ENCODE peak calls at places on chromosomes 11 and 22, in six cellular contexts. One of them, this sample, is unnamed. For H3K4me1, the result is how much of the 10 kb centered on the place peaks cover.

GRCh38 chr11:34339149-34340064 is 18.4 kb downstream of the ABTB2 start:
- DNase-seq in K562: no peak
- DNase-seq in right lobe of liver: no peak
- DNase-seq in neural progenitor cell: no peak
- DNase-seq in HCT116: no peak
- DNase-seq in ovary: no peak
- DNase-seq in this sample: no peak

GRCh38 chr11:5892908-5893307 is at the start of gene OR52E5:
- DNase-seq in K562: no peak
- DNase-seq in right lobe of liver: no peak
- DNase-seq in neural progenitor cell: no peak
- DNase-seq in HCT116: no peak
- DNase-seq in ovary: no peak
- DNase-seq in this sample: no peak

GRCh38 chr11:116970485-116971292 is 127.5 kb downstream of the SIK3 start:
- DNase-seq in K562: no peak
- DNase-seq in right lobe of liver: no peak
- DNase-seq in neural progenitor cell: no peak
- DNase-seq in HCT116: no peak
- DNase-seq in ovary: no peak
- DNase-seq in this sample: no peak

GRCh38 chr11:1890856-1891830 is 552 bp downstream of the PRR33 start:
- DNase-seq in K562: peak
- DNase-seq in right lobe of liver: no peak
- DNase-seq in neural progenitor cell: no peak
- DNase-seq in HCT116: no peak
- DNase-seq in ovary: peak
- DNase-seq in this sample: no peak

GRCh38 chr11:45156201-45156600 is 9.8 kb downstream of the PRDM11 start:
- DNase-seq in K562: no peak
- DNase-seq in right lobe of liver: peak
- DNase-seq in neural progenitor cell: no peak
- DNase-seq in HCT116: no peak
- DNase-seq in ovary: no peak
- DNase-seq in this sample: no peak

GRCh38 chr11:38791346-38791961 is 2193.4 kb upstream of the RAG2 start:
- DNase-seq in K562: peak
- DNase-seq in right lobe of liver: peak
- DNase-seq in neural progenitor cell: peak
- DNase-seq in HCT116: peak
- DNase-seq in ovary: no peak
- DNase-seq in this sample: no peak

GRCh38 chr11:74288911-74289310 is 22.5 kb downstream of the P4HA3 start:
- DNase-seq in K562: no peak
- DNase-seq in right lobe of liver: no peak
- DNase-seq in neural progenitor cell: no peak
- DNase-seq in HCT116: no peak
- DNase-seq in ovary: no peak
- DNase-seq in this sample: no peak

GRCh38 chr11:74257934-74258553 is 53.4 kb downstream of the P4HA3 start:
- DNase-seq in K562: no peak
- DNase-seq in right lobe of liver: no peak
- DNase-seq in neural progenitor cell: no peak
- DNase-seq in HCT116: no peak
- DNase-seq in ovary: peak
- DNase-seq in this sample: peak

GRCh38 chr11:3989891-3990290 is 104.7 kb upstream of the RRM1 start:
- DNase-seq in K562: no peak
- DNase-seq in right lobe of liver: no peak
- DNase-seq in neural progenitor cell: no peak
- DNase-seq in HCT116: no peak
- DNase-seq in ovary: no peak
- DNase-seq in this sample: no peak

GRCh38 chr11:119373917-119374631 is 7.4 kb downstream of the USP2 start:
- DNase-seq in K562: peak
- DNase-seq in right lobe of liver: peak
- DNase-seq in neural progenitor cell: peak
- DNase-seq in HCT116: no peak
- DNase-seq in ovary: peak
- DNase-seq in this sample: peak

GRCh38 chr11:106311531-106312230 is 234.2 kb downstream of the AASDHPPT start:
- DNase-seq in K562: no peak
- DNase-seq in right lobe of liver: no peak
- DNase-seq in neural progenitor cell: no peak
- DNase-seq in HCT116: no peak
- DNase-seq in ovary: no peak
- DNase-seq in this sample: no peak

GRCh38 chr11:36266767-36267166 is 22.5 kb downstream of the COMMD9 start:
- DNase-seq in K562: no peak
- DNase-seq in right lobe of liver: no peak
- DNase-seq in neural progenitor cell: no peak
- DNase-seq in HCT116: no peak
- DNase-seq in ovary: no peak
- DNase-seq in this sample: no peak

GRCh38 chr22:20741634-20742581 is 32.0 kb upstream of the SERPIND1 start:
- DNase-seq in K562: peak
- DNase-seq in right lobe of liver: no peak
- DNase-seq in neural progenitor cell: peak
- DNase-seq in HCT116: peak
- DNase-seq in ovary: no peak
- DNase-seq in this sample: no peak

GRCh38 chr22:29520851-29521250 is 32.7 kb downstream of the THOC5 start:
- DNase-seq in K562: peak
- DNase-seq in right lobe of liver: no peak
- DNase-seq in neural progenitor cell: no peak
- DNase-seq in HCT116: no peak
- DNase-seq in ovary: no peak
- DNase-seq in this sample: no peak

GRCh38 chr22:50665738-50666137 is 6.9 kb upstream of the SHANK3 start:
- DNase-seq in K562: no peak
- DNase-seq in right lobe of liver: no peak
- DNase-seq in neural progenitor cell: no peak
- DNase-seq in HCT116: no peak
- DNase-seq in ovary: no peak
- DNase-seq in this sample: no peak

GRCh38 chr11:1825785-1826451 is 8.9 kb upstream of the SYT8 start:
- DNase-seq in K562: no peak
- DNase-seq in right lobe of liver: peak
- DNase-seq in neural progenitor cell: no peak
- DNase-seq in HCT116: no peak
- DNase-seq in ovary: no peak
- DNase-seq in this sample: no peak

GRCh38 chr22:42921301-42921700 is 64.2 kb upstream of the ARFGAP3 start:
- DNase-seq in K562: no peak
- DNase-seq in right lobe of liver: no peak
- DNase-seq in neural progenitor cell: no peak
- DNase-seq in HCT116: no peak
- DNase-seq in ovary: no peak
- DNase-seq in this sample: no peak
- H3K4me1 ChIP-seq in K562: under half
- H3K4me1 ChIP-seq in right lobe of liver: under half
- H3K4me1 ChIP-seq in neural progenitor cell: under half
- H3K4me1 ChIP-seq in HCT116: half or more
- H3K4me1 ChIP-seq in ovary: under half
- H3K4me1 ChIP-seq in this sample: half or more

DNA sequence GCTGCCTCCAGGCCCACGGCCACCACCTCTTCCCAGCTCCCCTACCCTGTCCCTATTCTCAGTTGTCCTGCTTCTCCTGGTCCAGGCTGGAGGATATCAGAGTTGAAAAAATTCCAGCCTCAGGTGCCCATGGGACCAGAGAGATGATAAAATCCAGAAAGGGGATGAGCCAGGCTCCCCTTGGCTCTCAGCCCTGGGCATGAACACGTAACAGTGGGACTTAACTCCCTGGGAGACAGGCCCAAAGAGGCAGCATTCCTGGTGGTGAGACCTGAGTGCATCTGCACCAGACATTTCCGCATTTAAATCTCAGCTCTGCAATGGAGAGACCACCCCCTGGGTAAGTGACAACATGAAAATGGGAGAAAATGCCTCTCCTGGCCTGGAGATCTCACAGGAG is 10.4 kb upstream of the SLC39A13 start:
- DNase-seq in K562: no peak
- DNase-seq in right lobe of liver: no peak
- DNase-seq in neural progenitor cell: peak
- DNase-seq in HCT116: no peak
- DNase-seq in ovary: no peak
- DNase-seq in this sample: no peak
- H3K4me1 ChIP-seq in K562: under half
- H3K4me1 ChIP-seq in right lobe of liver: under half
- H3K4me1 ChIP-seq in neural progenitor cell: under half
- H3K4me1 ChIP-seq in HCT116: under half
- H3K4me1 ChIP-seq in ovary: under half
- H3K4me1 ChIP-seq in this sample: under half

DNA sequence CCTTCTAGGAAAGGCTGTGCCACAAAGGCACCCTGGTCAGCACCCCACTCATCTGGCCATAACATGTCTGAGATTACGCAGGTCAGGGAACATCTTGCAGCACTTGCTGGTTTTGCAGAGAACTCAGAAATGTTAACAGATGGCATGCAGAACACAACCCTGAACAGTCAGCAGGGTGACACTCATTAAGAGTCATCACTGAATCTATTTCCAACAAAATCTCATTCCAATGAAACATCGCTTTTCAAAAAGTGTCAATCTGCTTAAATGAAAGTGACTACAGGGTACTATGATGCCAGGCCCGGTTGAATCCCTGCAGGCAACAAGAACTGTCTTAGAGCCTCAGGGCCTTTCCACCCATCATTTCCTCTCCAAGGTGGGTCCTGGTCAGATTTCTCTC is 369.8 kb upstream of the CCDC90B start:
- DNase-seq in K562: no peak
- DNase-seq in right lobe of liver: no peak
- DNase-seq in neural progenitor cell: no peak
- DNase-seq in HCT116: no peak
- DNase-seq in ovary: no peak
- DNase-seq in this sample: no peak
- H3K4me1 ChIP-seq in K562: under half
- H3K4me1 ChIP-seq in right lobe of liver: under half
- H3K4me1 ChIP-seq in neural progenitor cell: under half
- H3K4me1 ChIP-seq in HCT116: under half
- H3K4me1 ChIP-seq in ovary: under half
- H3K4me1 ChIP-seq in this sample: under half

DNA sequence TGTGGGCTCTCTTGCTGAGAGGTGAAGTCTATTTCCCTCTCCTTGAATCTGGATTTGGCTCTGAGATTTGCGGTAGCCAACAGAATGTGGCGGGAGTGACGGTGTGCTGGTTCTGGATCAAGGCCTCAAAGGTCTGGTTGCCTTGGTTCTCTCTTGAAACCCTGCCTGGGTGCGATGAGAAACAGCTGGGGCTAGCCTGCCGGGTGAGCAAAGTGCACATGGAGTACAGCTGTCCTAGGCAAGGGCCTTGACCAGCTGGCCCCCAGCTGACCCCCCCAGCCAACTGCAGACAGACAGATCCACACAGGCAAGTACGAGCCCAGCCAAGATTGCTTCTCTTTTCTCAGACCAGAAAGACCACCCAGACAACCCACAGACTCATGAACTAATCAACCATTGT is 10.8 kb downstream of the SUN2 start:
- DNase-seq in K562: no peak
- DNase-seq in right lobe of liver: peak
- DNase-seq in neural progenitor cell: no peak
- DNase-seq in HCT116: no peak
- DNase-seq in ovary: no peak
- DNase-seq in this sample: no peak
- H3K4me1 ChIP-seq in K562: under half
- H3K4me1 ChIP-seq in right lobe of liver: under half
- H3K4me1 ChIP-seq in neural progenitor cell: under half
- H3K4me1 ChIP-seq in HCT116: under half
- H3K4me1 ChIP-seq in ovary: under half
- H3K4me1 ChIP-seq in this sample: under half

DNA sequence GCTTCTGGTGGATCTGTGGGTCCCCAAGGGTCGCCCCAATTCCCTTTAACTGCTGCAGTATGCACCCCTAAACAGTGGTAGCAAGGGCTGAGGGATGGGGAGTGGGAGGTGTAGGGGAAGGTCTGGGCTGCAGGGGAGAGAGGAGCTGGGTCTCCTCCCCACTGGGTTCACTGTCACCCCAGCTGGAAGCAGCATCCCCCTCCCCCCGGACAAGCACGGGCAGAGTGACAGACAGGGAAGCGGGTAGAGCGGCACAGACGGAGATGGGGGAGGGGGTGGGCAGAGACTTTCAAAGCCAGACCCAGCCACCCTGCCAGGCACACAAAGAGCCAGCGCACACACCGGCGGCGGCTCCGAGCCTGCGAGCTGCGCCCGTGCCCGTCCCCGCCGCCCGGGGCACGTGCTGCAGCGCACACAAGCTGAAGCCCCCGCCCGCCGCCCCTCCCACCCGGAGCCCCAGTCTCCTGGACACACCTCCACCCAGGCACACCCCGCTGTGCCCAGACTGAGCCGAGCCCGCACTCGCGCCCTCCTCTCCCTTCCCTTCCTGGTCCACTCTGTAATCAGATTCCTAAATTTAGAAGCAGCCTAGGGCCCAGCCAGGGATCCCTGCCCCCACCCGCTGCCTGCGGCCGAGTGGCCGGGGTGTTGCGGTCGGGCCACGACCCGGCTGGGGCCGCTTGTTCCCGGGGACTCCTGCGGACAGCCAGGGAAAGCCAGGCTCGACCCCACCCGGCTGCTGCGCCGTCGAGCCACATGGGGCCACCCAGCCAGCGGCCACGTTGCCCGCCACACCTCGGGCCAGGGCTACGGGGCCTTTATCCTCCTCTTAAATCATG is 940 bp upstream of the RCOR2 start:
- DNase-seq in K562: peak
- DNase-seq in right lobe of liver: no peak
- DNase-seq in neural progenitor cell: peak
- DNase-seq in HCT116: peak
- DNase-seq in ovary: peak
- DNase-seq in this sample: peak
- H3K4me1 ChIP-seq in K562: under half
- H3K4me1 ChIP-seq in right lobe of liver: under half
- H3K4me1 ChIP-seq in neural progenitor cell: under half
- H3K4me1 ChIP-seq in HCT116: half or more
- H3K4me1 ChIP-seq in ovary: under half
- H3K4me1 ChIP-seq in this sample: under half